ENCODE peak calls at places on chromosomes 3 and 15, in ten cellular contexts. W, S, D, T, G, Q, U, N, O and L are unnamed samples.

GRCh38 chr15:24954783-24955548 is at the start of the genes SNRPN and SNURF:
- DNase-seq in G (peak; percentile 64), U (peak; percentile 78), D (peak; percentile 91), N (peak; percentile 62), T (peak; percentile 76), O (peak; percentile 81), Q (peak; percentile 71), S (peak; percentile 22), W (peak; percentile 57), L (peak; percentile 79)

GRCh38 chr3:38019658-38020341 is 9.6 kb downstream of the PLCD1 start:
- DNase-seq in N (no peak), U (no peak), Q (no peak), O (no peak), T (peak; percentile 27), G (peak; percentile 73), D (peak; percentile 37), W (no peak), S (no peak), L (peak; percentile 59)

GRCh38 chr3:156750191-156750873 is 75.8 kb upstream of the LEKR1 start:
- DNase-seq in D (no peak), Q (no peak), G (no peak), O (no peak), S (no peak), N (no peak), U (peak; percentile 65), T (no peak), W (no peak), L (no peak)

GRCh38 chr3:101940521-101940992 is 91.2 kb downstream of the NFKBIZ start:
- DNase-seq in U (peak; percentile 98), T (no peak), W (peak; percentile 96), S (no peak), G (no peak), N (peak; percentile 10), Q (no peak), D (peak; percentile 71), O (peak; percentile 64), L (no peak)

GRCh38 chr3:76321615-76322014 is 536.3 kb upstream of the ZNF717 start:
- DNase-seq in N (no peak), U (no peak), G (no peak), O (no peak), D (no peak), T (no peak), S (no peak), W (no peak), Q (no peak), L (no peak)

GRCh38 chr15:89177633-89178306 is 43.6 kb downstream of the RLBP1 start:
- DNase-seq in U (peak; percentile 83), G (peak; percentile 65), N (peak; percentile 50), O (peak; percentile 55), W (peak; percentile 81), T (peak; percentile 62), Q (peak; percentile 55), S (peak; percentile 36), D (no peak), L (no peak)

GRCh38 chr15:48972750-48973503 is 9.2 kb upstream of the SHC4 start:
- DNase-seq in N (no peak), Q (no peak), D (no peak), G (no peak), S (no peak), W (no peak), U (no peak), T (no peak), O (no peak), L (no peak)

GRCh38 chr3:73513260-73513659 is 111.5 kb downstream of the PDZRN3 start:
- DNase-seq in S (no peak), T (peak; percentile 91), U (no peak), O (no peak), D (no peak), G (peak; percentile 86), Q (peak; percentile 96), W (no peak), N (no peak), L (peak; percentile 93)

GRCh38 chr3:184751204-184751809 is 39.4 kb upstream of the MAGEF1 start:
- DNase-seq in U (no peak), Q (no peak), S (no peak), O (no peak), G (peak; percentile 40), T (no peak), N (no peak), W (no peak), D (no peak), L (no peak)

GRCh38 chr3:128845119-128845518 is 34.3 kb upstream of the ACAD9 start:
- DNase-seq in W (no peak), D (no peak), U (no peak), Q (no peak), S (no peak), T (no peak), O (peak; percentile 68), N (no peak), G (no peak), L (no peak)

GRCh38 chr3:172317984-172318383 is 130.3 kb downstream of the GHSR start:
- DNase-seq in Q (peak; percentile 49), D (no peak), S (peak; percentile 61), W (peak; percentile 89), N (peak; percentile 34), U (peak; percentile 96), G (no peak), O (peak; percentile 53), T (peak; percentile 24), L (peak; percentile 55)

GRCh38 chr3:152638707-152639450 is 196.1 kb upstream of the P2RY1 start:
- DNase-seq in N (peak; percentile 46), W (no peak), D (no peak), S (no peak), Q (no peak), O (no peak), G (no peak), U (no peak), T (no peak), L (peak; percentile 16)

GRCh38 chr15:57321973-57322601 is 54.2 kb upstream of the CGNL1 start:
- DNase-seq in N (no peak), W (no peak), Q (no peak), O (no peak), U (no peak), D (no peak), S (no peak), T (no peak), G (no peak), L (no peak)

DNA sequence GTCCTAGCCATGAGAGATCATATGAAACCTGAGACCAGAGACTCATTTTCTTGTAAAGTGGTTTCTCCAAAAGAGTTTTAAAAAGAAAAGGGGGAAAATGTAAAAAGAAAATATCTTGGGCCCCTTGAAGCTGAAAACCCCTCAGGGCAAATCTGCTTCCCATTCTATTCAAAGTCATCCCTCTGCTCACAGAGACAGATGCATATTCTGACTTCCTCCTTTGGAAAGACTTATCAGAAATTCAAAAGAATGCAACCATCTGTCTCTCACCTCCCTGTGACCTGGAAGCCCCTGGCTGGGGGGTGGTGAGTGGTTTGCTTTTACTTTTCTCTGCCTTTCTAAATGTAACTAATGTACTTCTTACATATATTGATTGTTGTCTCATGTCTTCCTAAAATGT is 1154.8 kb downstream of the NSUN3 start:
- DNase-seq in U (no peak), W (no peak), G (no peak), Q (no peak), T (no peak), S (no peak), O (no peak), D (no peak), N (no peak), L (no peak)
- H3K4me3 ChIP-seq in U (no peak overlapping the region), W (no peak overlapping the region), G (no peak overlapping the region), Q (no peak overlapping the region), T (no peak overlapping the region), S (no peak overlapping the region), O (no peak overlapping the region), D (no peak overlapping the region), N (no peak overlapping the region), L (no peak overlapping the region)

GRCh38 chr3:179971280-179971679 is 65.5 kb downstream of the PEX5L start:
- DNase-seq in U (no peak), W (peak; percentile 43), N (no peak), O (no peak), T (no peak), Q (no peak), S (no peak), G (no peak), D (no peak), L (no peak)
- H3K4me1 ChIP-seq in U (no peaks in the 10 kb centered on the region), W (peaks cover 9% of the 10 kb centered on the region), N (no peaks in the 10 kb centered on the region), O (no peaks in the 10 kb centered on the region), T (no peaks in the 10 kb centered on the region), Q (no peaks in the 10 kb centered on the region), S (no peaks in the 10 kb centered on the region), G (no peaks in the 10 kb centered on the region), D (no peaks in the 10 kb centered on the region), L (no peaks in the 10 kb centered on the region)

DNA sequence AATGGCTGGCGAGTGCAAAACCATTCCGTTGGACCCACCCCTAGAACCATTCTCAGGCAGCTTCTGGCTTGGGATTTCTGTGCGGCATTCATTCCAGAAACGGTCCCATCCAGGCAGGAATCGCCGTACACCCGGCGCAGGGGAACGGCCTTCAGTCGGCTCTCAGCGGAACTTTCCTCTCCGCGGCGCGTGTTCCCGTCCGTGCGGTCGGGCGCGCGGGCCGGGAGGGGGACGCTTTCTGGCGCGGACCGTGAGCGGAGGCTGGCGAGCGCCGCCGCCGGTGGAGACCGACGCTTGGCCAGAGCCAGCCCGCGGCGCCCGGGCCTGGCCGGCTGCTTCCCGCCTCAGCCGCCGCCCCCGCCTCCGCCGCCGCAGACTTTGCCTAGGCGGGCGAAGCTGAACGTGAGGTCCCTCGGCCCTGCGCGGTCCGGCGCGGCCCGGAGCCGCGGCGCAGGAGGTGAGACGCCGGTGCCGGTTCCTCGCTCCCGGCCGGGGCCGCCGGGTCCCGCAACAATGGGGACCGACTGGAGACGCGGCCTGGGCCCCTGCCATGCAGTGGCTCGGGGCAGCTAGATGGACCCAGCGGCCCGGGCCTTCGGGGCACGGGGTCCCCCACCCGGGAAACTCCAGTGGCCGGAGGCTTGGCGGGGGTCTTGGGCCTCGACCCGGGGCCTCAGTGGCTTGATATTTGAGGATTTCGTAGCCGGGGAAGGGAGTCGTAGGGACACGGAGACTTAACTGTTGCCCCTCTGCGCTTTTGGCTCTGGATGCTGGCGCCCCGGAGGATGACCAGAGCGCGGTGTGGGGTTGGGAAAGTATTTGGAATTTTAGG is at the start of gene RAD54L2:
- DNase-seq in S (no peak), T (peak; percentile 86), G (peak; percentile 83), N (peak; percentile 66), D (peak; percentile 93), W (peak; percentile 89), Q (peak; percentile 81), U (peak; percentile 79), O (peak; percentile 93), L (peak; percentile 90)
- TF ChIP-seq CTCF in S (peak; percentile 62), T (no peak), G (no peak), N (peak; percentile 35), D (peak; percentile 27), W (peak; percentile 33), Q (no peak), U (peak; percentile 44), O (peak; percentile 17), L (no peak)

DNA sequence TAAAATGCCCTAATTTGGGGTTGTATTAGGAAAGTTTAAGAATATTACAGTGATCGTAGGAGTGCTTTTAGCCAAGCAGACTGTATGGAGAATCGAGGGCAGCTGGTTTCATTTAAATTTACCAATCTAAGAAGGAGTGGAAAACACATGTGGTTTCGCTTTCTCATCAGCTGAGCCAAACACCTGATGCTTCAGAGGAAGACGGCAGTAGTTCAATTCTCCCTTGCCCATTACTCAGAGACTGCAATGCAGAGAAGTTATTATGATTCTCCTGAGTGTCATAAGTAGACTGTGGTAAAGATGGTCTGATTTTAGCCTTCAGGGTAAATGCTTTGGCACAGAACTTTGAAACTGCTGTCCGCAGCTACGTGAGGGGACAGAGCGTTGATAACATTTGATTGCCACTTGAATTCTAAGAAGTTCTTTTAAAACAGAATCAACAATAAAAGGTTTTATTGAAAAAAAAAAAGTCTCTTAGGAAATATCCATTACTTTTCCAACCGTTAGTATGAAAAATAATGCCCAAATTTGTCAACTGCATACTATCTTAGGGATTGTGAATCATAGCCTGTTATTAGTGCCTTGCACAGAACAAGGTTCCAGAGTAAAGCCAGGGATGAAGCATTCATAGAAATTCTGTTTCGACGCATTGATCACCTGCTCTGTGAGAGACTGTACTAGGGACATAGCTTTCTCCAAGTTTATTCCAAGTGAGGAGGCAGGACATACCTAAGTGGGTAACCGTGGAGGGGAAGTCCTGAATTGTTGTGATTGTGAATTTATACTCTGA is 25.6 kb downstream of the LYSMD4 start:
- DNase-seq in D (no peak), W (peak; percentile 37), G (no peak), S (no peak), N (no peak), T (no peak), U (peak; percentile 72), O (no peak), Q (no peak), L (no peak)
- H3K4me3 ChIP-seq in D (no peak overlapping the region), W (no peak overlapping the region), G (no peak overlapping the region), S (no peak overlapping the region), N (no peak overlapping the region), T (no peak overlapping the region), U (no peak overlapping the region), O (no peak overlapping the region), Q (no peak overlapping the region), L (no peak overlapping the region)